ENCODE peak calls at places on chromosomes 13 and 19, in four cellular contexts. R, L, C and P are unnamed samples.

GRCh38 chr13:107864543-107865460 is 350.5 kb downstream of the LIG4 start:
- DNase-seq in R (no peak), C (no peak), L (peak; percentile 86), P (no peak)

GRCh38 chr19:40154121-40154680 is 37.0 kb upstream of the MAP3K10 start:
- DNase-seq in L (no peak), R (no peak), C (no peak), P (no peak)

GRCh38 chr19:36604656-36605100 is 435 bp upstream of the ZNF382 start:
- DNase-seq in C (peak; percentile 75), L (peak; percentile 17), R (peak; percentile 82), P (peak; percentile 57)

GRCh38 chr19:40907968-40908735 is 26.1 kb upstream of the CYP2A7 start:
- DNase-seq in R (peak; percentile 53), C (no peak), L (no peak), P (no peak)

GRCh38 chr13:85619321-85619720 is 179.9 kb downstream of the SLITRK6 start:
- DNase-seq in L (no peak), R (no peak), C (no peak), P (no peak)

GRCh38 chr19:35775298-35776101 is at the start of gene ARHGAP33:
- DNase-seq in L (peak; percentile 93), R (peak; percentile 100), C (peak; percentile 99), P (peak; percentile 98)

GRCh38 chr19:18109363-18109730 is 11.8 kb downstream of the MAST3 start:
- DNase-seq in L (no peak), C (no peak), R (no peak), P (no peak)

GRCh38 chr13:31801088-31801487 is 61.8 kb downstream of the RXFP2 start:
- DNase-seq in C (no peak), L (no peak), R (no peak), P (no peak)

GRCh38 chr13:42041017-42041683 is 7.3 kb upstream of the DGKH start:
- DNase-seq in C (peak; percentile 69), L (peak; percentile 46), R (no peak), P (peak; percentile 32)

GRCh38 chr19:41876847-41877489 is at the start of gene CD79A:
- DNase-seq in R (no peak), C (no peak), L (no peak), P (no peak)

GRCh38 chr13:104953588-104953987 is 1581.9 kb downstream of the EFNB2 start:
- DNase-seq in R (no peak), C (no peak), L (peak; percentile 66), P (no peak)

GRCh38 chr19:46935066-46935663 is 74.4 kb downstream of the ARHGAP35 start:
- DNase-seq in R (no peak), L (no peak), C (no peak), P (no peak)

GRCh38 chr19:45814851-45815481 is at the start of gene RSPH6A:
- DNase-seq in R (no peak), L (no peak), C (no peak), P (no peak)

GRCh38 chr13:46801831-46802230 is 4.9 kb upstream of the ESD start:
- DNase-seq in C (no peak), L (no peak), R (no peak), P (no peak)

GRCh38 chr19:53871448-53871847 is 3.8 kb downstream of the MYADM start:
- DNase-seq in R (no peak), C (no peak), L (no peak), P (no peak)

GRCh38 chr19:42023121-42023942 is 29.3 kb upstream of the ATP1A3 start:
- DNase-seq in R (peak; percentile 16), C (no peak), L (peak; percentile 9), P (no peak)

GRCh38 chr13:61685683-61686013 is 270.0 kb upstream of the PCDH20 start:
- DNase-seq in R (no peak), C (no peak), L (no peak), P (no peak)

GRCh38 chr13:26946675-26947342 is 186.2 kb upstream of the GPR12 start:
- DNase-seq in L (peak; percentile 78), R (no peak), C (no peak), P (peak; percentile 38)

GRCh38 chr13:110913322-110913721 is 1.5 kb downstream of the ANKRD10 start:
- DNase-seq in L (peak; percentile 17), C (no peak), R (no peak), P (no peak)

GRCh38 chr19:53463263-53463662 is 4.3 kb upstream of the ZNF813 start:
- DNase-seq in R (no peak), C (peak; percentile 63), L (peak; percentile 13), P (no peak)

GRCh38 chr19:35395762-35396199 is 24.9 kb downstream of the GPR42 start:
- DNase-seq in C (no peak), L (no peak), R (no peak), P (no peak)

GRCh38 chr13:49218493-49219051 is 1.6 kb upstream of the MLNR start:
- DNase-seq in C (no peak), R (no peak), L (peak; percentile 28), P (no peak)